ENCODE peak calls at places on chromosomes 16 and 17, in nine cellular contexts. D is CD8-positive, alpha-beta T cell; R is caudate nucleus; T is activated CD4-positive, alpha-beta T cell treated with anti-CD3 and anti-CD28 coated beads, Interleukin-2, amount 50 U/mL, for 4 hours; C is left ventricle myocardium superior; B is cardiac muscle cell; S is PC-3; H is head of caudate nucleus; P is NCI-H345. K is an unnamed sample.

GRCh38 chr17:28255616-28256015 is 63.4 kb upstream of the TMEM97 start:
- DNase-seq in D (no peak), R (no peak), T (no peak), C (no peak), B (no peak), S (no peak), H (no peak), P (no peak), K (peak; percentile 55)

GRCh38 chr16:50428116-50428515 is 59.3 kb upstream of the BRD7 start:
- DNase-seq in D (no peak), R (no peak), T (no peak), C (no peak), B (peak; percentile 13), S (no peak), H (no peak), P (no peak), K (no peak)

GRCh38 chr17:58822148-58823050 is 66.7 kb downstream of the PPM1E start:
- DNase-seq in D (no peak), R (no peak), T (no peak), C (no peak), B (peak; percentile 5), S (no peak), H (no peak), P (peak; percentile 72), K (no peak)

GRCh38 chr17:10622610-10623485 is 34.3 kb downstream of the MYH3 start:
- DNase-seq in D (no peak), R (no peak), T (no peak), C (no peak), B (no peak), S (no peak), H (no peak), P (no peak), K (no peak)

GRCh38 chr17:680554-680953 is 34.1 kb downstream of the VPS53 start:
- DNase-seq in D (no peak), R (no peak), T (no peak), C (no peak), B (no peak), S (no peak), H (no peak), P (no peak), K (no peak)

GRCh38 chr17:56601613-56602012 is 8.1 kb downstream of the NOG start:
- DNase-seq in D (no peak), R (no peak), T (no peak), C (no peak), B (no peak), S (no peak), H (no peak), P (no peak), K (no peak)

GRCh38 chr16:15810949-15811348 is 45.9 kb downstream of the MYH11 start:
- DNase-seq in D (no peak), R (no peak), T (no peak), C (no peak), B (no peak), S (no peak), H (no peak), P (no peak), K (no peak)

GRCh38 chr16:30561212-30561816 is 3.1 kb upstream of the ZNF764 start:
- DNase-seq in D (peak; percentile 55), R (no peak), T (no peak), C (peak; percentile 63), B (no peak), S (no peak), H (peak; percentile 10), P (peak; percentile 57), K (peak; percentile 82)

GRCh38 chr17:57995076-57995956 is 7.3 kb upstream of the VEZF1 start:
- DNase-seq in D (peak; percentile 60), R (peak; percentile 34), T (peak; percentile 50), C (peak; percentile 58), B (peak; percentile 83), S (peak; percentile 87), H (peak; percentile 76), P (peak; percentile 78), K (no peak)